ENCODE peak calls at places on chromosomes 3 and 15, in five cellular contexts. X, K, H, N and B are unnamed samples.

GRCh38 chr15:99016680-99017321 is 9.2 kb upstream of the PGPEP1L start:
- DNase-seq in X (peak), N (no peak), H (no peak), K (no peak), B (no peak)

GRCh38 chr15:88467935-88468528 is 524 bp downstream of the MRPS11 start:
- DNase-seq in K (no peak), N (no peak), X (no peak), H (no peak), B (no peak)

GRCh38 chr3:125107861-125108567 is 52.2 kb upstream of the HEG1 start:
- DNase-seq in N (no peak), K (no peak), X (peak), H (no peak), B (no peak)

GRCh38 chr3:99984668-99985067 is 129.6 kb downstream of the FILIP1L start:
- DNase-seq in H (no peak), X (peak), K (no peak), N (no peak), B (no peak)

GRCh38 chr3:28972921-28973320 is 307.9 kb upstream of the RBMS3 start:
- DNase-seq in K (no peak), H (no peak), X (no peak), N (no peak), B (no peak)

GRCh38 chr3:64440498-64440897 is 215.2 kb upstream of the PRICKLE2 start:
- DNase-seq in H (no peak), K (no peak), N (peak), X (peak), B (no peak)

GRCh38 chr3:107666853-107667252 is 144.1 kb downstream of the BBX start:
- DNase-seq in X (no peak), K (no peak), H (no peak), N (no peak), B (no peak)

GRCh38 chr3:157235291-157235690 is 75.3 kb upstream of the CCNL1 start:
- DNase-seq in N (no peak), K (no peak), H (no peak), X (no peak), B (no peak)

GRCh38 chr15:81839387-81839786 is 206.4 kb downstream of the MEX3B start:
- DNase-seq in X (no peak), N (no peak), K (no peak), H (no peak), B (no peak)

GRCh38 chr15:96462768-96463167 is 132.3 kb downstream of the NR2F2 start:
- DNase-seq in N (no peak), K (no peak), X (no peak), H (no peak), B (no peak)

GRCh38 chr3:114775395-114775794 is 371.7 kb downstream of the ZBTB20 start:
- DNase-seq in X (no peak), N (no peak), H (no peak), K (no peak), B (no peak)

GRCh38 chr3:125375950-125376679 is 990 bp upstream of the ZNF148 start:
- DNase-seq in H (no peak), K (no peak), X (peak), N (no peak), B (no peak)

GRCh38 chr3:196624907-196625306 is 14.6 kb upstream of the NRROS start:
- DNase-seq in K (peak), N (peak), H (no peak), X (peak), B (no peak)

GRCh38 chr15:55907797-55908196 is 85.6 kb downstream of the NEDD4 start:
- DNase-seq in X (peak), H (no peak), N (no peak), K (no peak), B (no peak)

GRCh38 chr3:194043516-194043915 is 92.4 kb upstream of the HES1 start:
- DNase-seq in K (no peak), X (no peak), N (no peak), H (no peak), B (no peak)

GRCh38 chr3:194045289-194045688 is 90.7 kb upstream of the HES1 start:
- DNase-seq in K (no peak), H (no peak), N (no peak), X (no peak), B (no peak)

GRCh38 chr3:194040501-194041273 is 95.3 kb upstream of the HES1 start:
- DNase-seq in K (no peak), X (no peak), H (no peak), N (no peak), B (no peak)

GRCh38 chr3:194045919-194046318 is 90.0 kb upstream of the HES1 start:
- DNase-seq in N (no peak), H (no peak), K (no peak), X (no peak), B (no peak)

DNA sequence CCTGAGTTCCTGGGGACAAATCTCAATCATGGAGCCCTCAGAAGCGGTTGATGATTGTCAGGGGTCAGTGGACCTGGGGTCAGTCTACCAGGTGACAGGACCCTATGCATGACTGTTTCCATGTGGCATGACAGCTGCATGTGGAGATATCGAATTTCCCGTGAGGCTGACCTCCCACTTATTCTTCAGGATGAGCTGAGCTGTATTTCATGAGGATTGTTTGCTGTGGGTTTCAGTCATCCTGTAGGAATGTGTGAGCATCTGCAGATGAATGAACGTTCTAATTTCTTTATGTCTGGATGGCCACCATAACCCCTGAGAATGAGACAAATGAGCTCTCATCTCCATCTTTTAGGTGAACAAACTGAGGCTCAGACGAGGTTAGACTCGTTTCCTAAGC is 93.0 kb upstream of the HES1 start:
- DNase-seq in H (no peak), N (no peak), X (no peak), K (no peak), B (no peak)
- H3K27ac ChIP-seq in H (no peak), N (no peak), X (no peak), K (no peak), B (no peak)

DNA sequence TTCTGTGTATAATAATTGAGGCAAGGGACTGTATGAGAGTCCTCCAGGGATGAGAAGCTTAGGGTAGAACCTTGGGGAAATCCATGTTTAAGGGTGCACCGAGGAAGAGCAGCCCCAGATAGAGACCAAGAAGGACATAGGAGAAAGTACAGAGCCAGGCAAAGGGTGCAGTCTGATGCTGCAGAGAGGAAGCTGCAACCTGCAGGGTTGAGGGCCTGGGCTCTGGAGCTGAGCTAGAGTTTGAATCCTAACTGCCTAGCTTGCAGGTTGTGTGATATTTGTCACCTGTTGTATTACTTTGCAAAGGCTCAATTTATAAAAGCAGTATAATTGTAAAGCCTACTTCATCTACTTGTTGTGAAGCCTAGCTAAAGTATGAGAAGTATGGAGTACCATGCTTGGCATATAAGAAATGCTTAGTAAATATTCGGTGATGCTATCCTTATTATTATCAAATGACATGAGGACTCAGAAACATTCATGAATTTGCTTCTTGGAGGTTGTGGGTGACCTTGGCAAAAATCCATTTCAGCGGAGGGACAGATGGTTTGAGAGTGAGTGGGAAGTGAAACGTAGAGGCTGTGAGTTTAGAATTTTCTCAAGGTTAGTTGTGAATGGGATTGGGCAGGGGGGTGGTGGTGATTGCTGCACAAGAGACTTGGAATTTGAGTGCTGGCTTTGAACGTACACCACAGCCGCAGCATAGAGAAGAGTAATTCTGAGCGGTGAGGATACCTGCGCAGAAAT is 43.8 kb downstream of the PLCL2 start:
- DNase-seq in H (no peak), N (peak), X (no peak), K (no peak), B (no peak)
- H3K27ac ChIP-seq in H (no peak), N (no peak), X (no peak), K (no peak), B (no peak)

GRCh38 chr15:64502537-64502936 is 42.2 kb downstream of the ZNF609 start:
- DNase-seq in X (no peak), K (no peak), H (no peak), N (no peak), B (no peak)
- H3K27ac ChIP-seq in X (no peak), K (peak), H (peak), N (no peak), B (peak)

DNA sequence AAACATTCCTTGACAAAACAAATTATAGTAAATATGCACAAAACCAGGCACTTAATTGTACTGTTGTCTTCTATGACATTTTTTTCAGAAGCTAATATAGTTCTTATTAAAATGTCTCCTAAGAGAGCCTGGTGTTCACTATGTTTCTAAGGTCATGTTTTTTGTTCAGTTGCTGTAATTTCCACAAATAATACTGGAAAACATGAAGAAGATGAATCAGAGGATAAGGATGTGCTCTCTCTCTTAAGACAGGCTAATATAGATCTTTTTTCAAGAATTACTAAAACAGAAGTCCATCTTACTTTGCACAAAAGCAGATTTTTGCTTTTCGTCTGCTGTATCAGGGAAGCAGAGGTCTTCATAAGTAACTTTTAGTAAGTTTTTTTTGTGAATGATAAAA is 823.0 kb upstream of the NECTIN3 start:
- DNase-seq in H (no peak), K (no peak), X (no peak), N (no peak), B (no peak)
- H3K27ac ChIP-seq in H (no peak), K (no peak), X (no peak), N (no peak), B (no peak)

GRCh38 chr15:29401644-29402043 is 132.0 kb upstream of the NSMCE3 start:
- DNase-seq in H (no peak), X (no peak), K (no peak), N (no peak), B (no peak)

GRCh38 chr15:29396176-29396811 is 126.7 kb upstream of the NSMCE3 start:
- DNase-seq in H (no peak), K (no peak), N (no peak), X (no peak), B (no peak)

GRCh38 chr15:29400701-29401100 is 131.1 kb upstream of the NSMCE3 start:
- DNase-seq in X (no peak), K (no peak), H (no peak), N (no peak), B (no peak)

GRCh38 chr15:29403778-29404177 is 134.2 kb upstream of the NSMCE3 start:
- DNase-seq in N (no peak), H (no peak), X (no peak), K (no peak), B (no peak)

DNA sequence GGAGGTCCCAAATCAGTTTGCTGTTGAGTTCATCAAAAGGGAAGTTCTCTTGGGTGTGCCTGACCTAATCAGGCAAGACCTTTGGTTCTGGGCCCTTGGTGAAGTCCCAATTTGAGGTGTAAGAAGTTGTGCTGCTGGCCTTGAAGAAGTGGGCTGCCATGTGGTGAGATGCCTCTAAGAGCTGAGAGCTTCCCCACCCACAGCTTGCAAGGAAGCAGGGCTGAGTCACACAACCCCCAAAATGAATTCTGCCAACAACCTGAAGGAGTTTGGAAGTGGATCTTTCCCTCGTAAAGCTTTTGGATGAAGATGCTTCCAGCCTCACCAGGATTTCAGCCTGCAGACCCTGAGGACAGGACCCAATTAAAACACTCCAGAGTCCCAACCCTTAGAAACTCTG is 129.3 kb upstream of the NSMCE3 start:
- DNase-seq in H (no peak), X (no peak), N (no peak), K (no peak), B (no peak)
- H3K27ac ChIP-seq in H (no peak), X (no peak), N (no peak), K (no peak), B (no peak)

GRCh38 chr3:127672429-127673190 is at the start of gene ABTB1:
- DNase-seq in N (peak), X (peak), H (peak), K (peak), B (peak)
- H3K27ac ChIP-seq in N (peak), X (peak), H (peak), K (peak), B (peak)

GRCh38 chr3:178170698-178171535 is 365.3 kb upstream of the KCNMB2 start:
- DNase-seq in N (no peak), K (no peak), X (peak), H (no peak), B (no peak)
- H3K27ac ChIP-seq in N (no peak), K (peak), X (peak), H (no peak), B (no peak)